ENCODE peak calls at places on chromosome 22, in four cellular contexts. D, S, I and H are unnamed samples.

GRCh38 chr22:49509016-49509415 is 318.7 kb downstream of the BRD1 start:
- DNase-seq in S (no peak), D (no peak), I (no peak), H (no peak)

GRCh38 chr22:31577711-31578110 is 81.4 kb downstream of the SFI1 start:
- DNase-seq in I (no peak), S (no peak), D (no peak), H (no peak)

GRCh38 chr22:45934659-45935341 is 42.2 kb downstream of the WNT7B start:
- DNase-seq in S (peak; percentile 60), I (peak; percentile 93), D (peak; percentile 24), H (peak; percentile 67)

GRCh38 chr22:49262167-49262566 is 565.5 kb downstream of the BRD1 start:
- DNase-seq in S (no peak), D (no peak), I (no peak), H (no peak)

GRCh38 chr22:39496131-39496838 is 5.8 kb upstream of the MIEF1 start:
- DNase-seq in S (peak; percentile 79), D (peak; percentile 86), I (no peak), H (peak; percentile 67)

GRCh38 chr22:40083794-40084193 is 89.0 kb downstream of the FAM83F start:
- DNase-seq in D (no peak), S (no peak), I (no peak), H (no peak)

GRCh38 chr22:32684148-32684821 is 117.2 kb upstream of the TIMP3 start:
- DNase-seq in S (peak; percentile 50), D (no peak), I (no peak), H (peak; percentile 22)

GRCh38 chr22:50469377-50470305 is 5.2 kb downstream of the SBF1 start:
- DNase-seq in S (peak; percentile 16), I (peak; percentile 72), D (no peak), H (peak; percentile 19)

GRCh38 chr22:48417143-48418070 is 1410.3 kb downstream of the BRD1 start:
- DNase-seq in D (no peak), S (no peak), I (no peak), H (no peak)

GRCh38 chr22:45887202-45888131 is 89.5 kb downstream of the WNT7B start:
- DNase-seq in S (no peak), D (no peak), I (peak; percentile 60), H (no peak)

GRCh38 chr22:31952459-31952858 is 8.1 kb downstream of the YWHAH start:
- DNase-seq in D (no peak), S (peak; percentile 85), I (peak; percentile 63), H (peak; percentile 83)

GRCh38 chr22:39999144-39999757 is 4.5 kb downstream of the FAM83F start:
- DNase-seq in S (peak; percentile 54), I (peak; percentile 64), D (no peak), H (peak; percentile 75)

GRCh38 chr22:48489551-48490512 is 1337.8 kb downstream of the BRD1 start:
- DNase-seq in D (no peak), S (peak; percentile 15), I (no peak), H (no peak)

GRCh38 chr22:20664594-20664959 is 109.3 kb upstream of the SERPIND1 start:
- DNase-seq in D (no peak), I (no peak), S (no peak), H (no peak)

GRCh38 chr22:49567894-49568750 is 259.6 kb downstream of the BRD1 start:
- DNase-seq in D (no peak), S (no peak), I (no peak), H (no peak)

GRCh38 chr22:50604256-50604580 is 3.6 kb downstream of the MAPK8IP2 start:
- DNase-seq in S (no peak), D (no peak), I (no peak), H (no peak)

GRCh38 chr22:45757068-45757467 is 85.4 kb downstream of the ATXN10 start:
- DNase-seq in D (peak; percentile 11), I (no peak), S (peak; percentile 69), H (no peak)

GRCh38 chr22:42069801-42070516 is 653 bp downstream of the NAGA start:
- DNase-seq in I (no peak), S (no peak), D (no peak), H (no peak)

GRCh38 chr22:30324008-30324730 is 2.6 kb downstream of the TBC1D10A start:
- DNase-seq in D (no peak), S (peak; percentile 48), I (no peak), H (no peak)

GRCh38 chr22:49382451-49382735 is 445.3 kb downstream of the BRD1 start:
- DNase-seq in D (no peak), S (no peak), I (no peak), H (no peak)

GRCh38 chr22:42357221-42357620 is 75.0 kb downstream of the NFAM1 start:
- DNase-seq in D (no peak), I (no peak), S (no peak), H (no peak)

GRCh38 chr22:38104084-38104483 is 6.4 kb downstream of the BAIAP2L2 start:
- DNase-seq in I (no peak), D (no peak), S (peak; percentile 25), H (peak; percentile 28)
- TF ChIP-seq CTCF in I (no peak), D (peak; percentile 31), S (peak; percentile 46), H (peak; percentile 69)

GRCh38 chr22:27875951-27876350 is 43.1 kb downstream of the PITPNB start:
- DNase-seq in S (no peak), D (no peak), I (no peak), H (no peak)
- TF ChIP-seq CTCF in S (no peak), D (no peak), I (no peak), H (no peak)

GRCh38 chr22:22745225-22746060 is 101.0 kb downstream of the GGTLC2 start:
- DNase-seq in S (peak; percentile 33), D (no peak), I (no peak), H (peak; percentile 12)
- TF ChIP-seq CTCF in S (peak; percentile 89), D (peak; percentile 49), I (no peak), H (peak; percentile 79)

GRCh38 chr22:33723915-33724314 is 196.4 kb downstream of the LARGE1 start:
- DNase-seq in S (no peak), I (no peak), D (peak; percentile 18), H (no peak)

GRCh38 chr22:33726294-33726711 is 194.0 kb downstream of the LARGE1 start:
- DNase-seq in I (no peak), S (peak; percentile 42), D (peak; percentile 36), H (peak; percentile 1)

GRCh38 chr22:33717694-33718396 is 202.4 kb downstream of the LARGE1 start:
- DNase-seq in S (no peak), I (no peak), D (peak; percentile 10), H (no peak)

GRCh38 chr22:33720166-33720878 is 200.0 kb downstream of the LARGE1 start:
- DNase-seq in I (no peak), S (no peak), D (no peak), H (no peak)

GRCh38 chr22:33722817-33723216 is 197.5 kb downstream of the LARGE1 start:
- DNase-seq in D (no peak), I (no peak), S (no peak), H (no peak)
- TF ChIP-seq CTCF in D (no peak), I (no peak), S (no peak), H (no peak)

DNA sequence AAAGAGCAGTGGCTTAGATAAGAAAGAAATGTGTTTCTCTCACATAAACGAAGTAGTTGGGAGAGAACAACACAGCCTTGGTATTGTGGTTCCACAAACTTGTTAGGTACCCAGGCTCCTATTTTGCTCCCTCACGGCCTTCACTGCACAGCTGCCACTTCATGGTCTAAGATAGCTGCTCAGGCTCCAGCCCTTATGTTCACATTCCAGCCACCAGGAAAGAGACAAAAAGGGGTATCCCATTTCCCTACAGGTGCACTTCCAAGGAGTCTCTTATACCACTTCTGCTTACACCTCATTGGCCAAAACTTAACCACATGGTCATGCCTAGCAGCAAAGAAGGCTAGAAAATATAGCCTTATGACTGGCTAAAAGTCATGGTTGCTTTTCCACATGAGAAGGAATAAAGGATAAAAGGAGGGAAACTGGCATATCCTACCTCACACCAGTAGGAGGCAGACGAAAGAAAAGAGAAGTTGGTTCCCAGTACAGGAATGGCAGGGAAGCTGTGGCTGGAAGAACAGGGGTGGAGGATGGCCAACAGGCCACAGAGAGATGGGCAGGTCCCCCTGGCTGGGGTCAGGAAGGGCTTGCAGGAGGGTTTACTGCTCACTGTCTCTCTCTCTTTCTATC is 5.4 kb upstream of the HDHD5 start:
- DNase-seq in I (no peak), S (peak; percentile 5), D (no peak), H (no peak)
- TF ChIP-seq CTCF in I (no peak), S (peak; percentile 40), D (no peak), H (peak; percentile 23)

GRCh38 chr22:17302616-17303015 is 66.6 kb upstream of the CECR2 start:
- DNase-seq in I (no peak), D (no peak), S (no peak), H (no peak)

GRCh38 chr22:17300926-17301325 is 68.3 kb upstream of the CECR2 start:
- DNase-seq in S (no peak), I (no peak), D (no peak), H (no peak)

GRCh38 chr22:17303840-17304779 is 65.2 kb upstream of the CECR2 start:
- DNase-seq in D (no peak), I (no peak), S (no peak), H (no peak)

GRCh38 chr22:17305076-17305475 is 64.2 kb upstream of the CECR2 start:
- DNase-seq in D (no peak), I (no peak), S (no peak), H (no peak)

DNA sequence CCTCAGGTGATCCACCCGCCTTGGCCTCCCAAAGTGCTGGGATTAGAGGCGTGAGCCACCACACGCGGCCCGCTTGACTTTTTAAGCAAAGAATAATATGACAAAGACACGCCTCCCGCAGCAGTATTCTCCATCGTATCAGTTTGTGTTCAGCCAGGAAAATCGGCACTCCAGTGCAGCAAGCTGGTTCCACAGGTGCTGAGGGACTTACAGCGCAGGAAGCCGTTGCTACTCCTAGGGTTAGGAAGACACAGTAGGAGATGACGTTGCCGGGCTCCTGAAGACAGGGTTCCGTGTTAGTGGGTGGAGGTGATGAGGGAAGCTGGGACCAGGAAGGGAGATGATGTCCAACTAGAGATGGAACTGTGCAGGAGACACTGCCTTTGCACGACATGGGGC is 65.8 kb upstream of the CECR2 start:
- DNase-seq in S (no peak), I (no peak), D (no peak), H (no peak)
- TF ChIP-seq CTCF in S (no peak), I (no peak), D (no peak), H (no peak)

DNA sequence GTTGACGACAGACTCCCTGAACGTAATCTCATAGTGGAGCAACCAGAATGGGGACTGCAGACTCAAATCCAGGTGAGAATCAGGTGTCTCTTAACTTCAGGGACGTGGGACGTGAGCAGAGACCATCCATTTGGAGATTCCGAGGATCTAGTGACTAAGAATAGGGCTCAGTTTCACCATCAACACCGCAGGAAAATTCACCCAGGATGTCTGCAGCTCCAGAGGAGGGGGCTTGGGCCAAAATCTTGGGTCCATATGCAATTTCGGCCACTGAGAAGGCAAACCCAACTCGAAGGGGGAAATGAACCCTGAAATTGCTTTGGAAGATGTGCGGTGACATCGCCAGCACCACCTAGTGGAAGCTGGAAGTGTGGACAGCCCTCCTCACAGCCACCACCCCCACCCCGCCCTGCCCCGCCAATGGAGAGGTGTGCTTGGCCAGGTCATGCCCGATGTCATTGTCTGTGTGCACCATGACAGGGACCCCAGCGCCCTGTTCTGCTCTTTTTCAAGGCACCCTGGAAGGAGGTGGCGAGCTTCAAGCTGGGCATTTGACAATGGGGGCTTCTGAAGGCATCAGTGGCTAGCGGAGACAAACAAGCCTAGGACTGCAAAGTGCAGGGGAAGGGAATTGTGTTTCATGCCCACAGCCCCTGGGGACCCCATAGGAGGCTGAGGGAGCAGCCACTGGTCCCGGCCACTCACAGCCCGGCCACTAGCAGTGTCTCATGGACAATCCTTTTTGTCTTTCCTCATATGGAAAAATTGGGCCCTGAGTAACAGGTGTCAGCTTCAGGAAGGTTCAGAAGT is 24.8 kb downstream of the APOL1 start:
- DNase-seq in S (peak; percentile 69), D (peak; percentile 57), I (peak; percentile 64), H (no peak)
- TF ChIP-seq CTCF in S (peak; percentile 78), D (peak; percentile 77), I (peak; percentile 78), H (peak; percentile 80)